ENCODE peak calls at places on chromosomes 12 and 14, in four cellular contexts. One of them, this sample, is unnamed.

GRCh38 chr12:31476437-31476836 is 114.5 kb downstream of the DENND5B start:
- DNase-seq in endothelial cell: no peak
- DNase-seq in upper lobe of right lung: no peak
- DNase-seq in kidney: no peak
- DNase-seq in this sample: no peak

GRCh38 chr14:45253754-45254300 is 825 bp upstream of the MIS18BP1 start:
- DNase-seq in kidney: peak
- DNase-seq in endothelial cell: no peak
- DNase-seq in upper lobe of right lung: peak
- DNase-seq in this sample: no peak

GRCh38 chr14:77271113-77271710 is at the start of gene NGB:
- DNase-seq in endothelial cell: no peak
- DNase-seq in upper lobe of right lung: no peak
- DNase-seq in kidney: no peak
- DNase-seq in this sample: no peak

GRCh38 chr14:31278883-31279282 is 71.3 kb upstream of the HECTD1 start:
- DNase-seq in upper lobe of right lung: no peak
- DNase-seq in endothelial cell: no peak
- DNase-seq in kidney: no peak
- DNase-seq in this sample: no peak

GRCh38 chr12:229441-230191 is 15.7 kb upstream of the SLC6A12 start:
- DNase-seq in kidney: no peak
- DNase-seq in endothelial cell: no peak
- DNase-seq in upper lobe of right lung: peak
- DNase-seq in this sample: no peak

GRCh38 chr12:76387614-76388013 is 39.4 kb upstream of the BBS10 start:
- DNase-seq in endothelial cell: no peak
- DNase-seq in kidney: no peak
- DNase-seq in upper lobe of right lung: no peak
- DNase-seq in this sample: no peak

GRCh38 chr14:33938131-33938949 is 12.5 kb downstream of the EGLN3 start:
- DNase-seq in kidney: peak
- DNase-seq in upper lobe of right lung: no peak
- DNase-seq in endothelial cell: peak
- DNase-seq in this sample: no peak

GRCh38 chr14:52551696-52552062 is 626 bp downstream of the TXNDC16 start:
- DNase-seq in endothelial cell: no peak
- DNase-seq in upper lobe of right lung: no peak
- DNase-seq in kidney: no peak
- DNase-seq in this sample: peak

GRCh38 chr12:119167904-119168303 is 10.8 kb upstream of the HSPB8 start:
- DNase-seq in upper lobe of right lung: no peak
- DNase-seq in endothelial cell: no peak
- DNase-seq in kidney: no peak
- DNase-seq in this sample: no peak

GRCh38 chr12:26030371-26030770 is 71.9 kb downstream of the RASSF8 start:
- DNase-seq in kidney: no peak
- DNase-seq in endothelial cell: no peak
- DNase-seq in upper lobe of right lung: no peak
- DNase-seq in this sample: no peak

GRCh38 chr12:92446082-92446460 is 256.7 kb upstream of the PLEKHG7 start:
- DNase-seq in kidney: no peak
- DNase-seq in upper lobe of right lung: no peak
- DNase-seq in endothelial cell: no peak
- DNase-seq in this sample: no peak

GRCh38 chr14:35847636-35848035 is 21.5 kb downstream of the BRMS1L start:
- DNase-seq in kidney: no peak
- DNase-seq in upper lobe of right lung: no peak
- DNase-seq in endothelial cell: no peak
- DNase-seq in this sample: no peak

GRCh38 chr12:22268973-22269372 is 65.5 kb downstream of the ST8SIA1 start:
- DNase-seq in endothelial cell: no peak
- DNase-seq in upper lobe of right lung: no peak
- DNase-seq in kidney: no peak
- DNase-seq in this sample: no peak

GRCh38 chr12:119713551-119714031 is 45.7 kb downstream of the PRKAB1 start:
- DNase-seq in endothelial cell: no peak
- DNase-seq in upper lobe of right lung: peak
- DNase-seq in kidney: no peak
- DNase-seq in this sample: no peak

GRCh38 chr14:105334383-105335230 is 20.1 kb downstream of the PACS2 start:
- DNase-seq in kidney: peak
- DNase-seq in upper lobe of right lung: no peak
- DNase-seq in endothelial cell: no peak
- DNase-seq in this sample: no peak

GRCh38 chr12:114450511-114451300 is 44.8 kb upstream of the TBX5 start:
- DNase-seq in endothelial cell: no peak
- DNase-seq in kidney: no peak
- DNase-seq in upper lobe of right lung: no peak
- DNase-seq in this sample: no peak

GRCh38 chr14:21680072-21680471 is 6.5 kb upstream of the OR4E1 start:
- DNase-seq in upper lobe of right lung: no peak
- DNase-seq in endothelial cell: no peak
- DNase-seq in kidney: no peak
- DNase-seq in this sample: no peak

GRCh38 chr14:93619176-93619793 is 169.0 kb downstream of the PRIMA1 start:
- DNase-seq in kidney: no peak
- DNase-seq in endothelial cell: peak
- DNase-seq in upper lobe of right lung: no peak
- DNase-seq in this sample: peak
- TF ChIP-seq CTCF in kidney: peak
- TF ChIP-seq CTCF in endothelial cell: peak
- TF ChIP-seq CTCF in upper lobe of right lung: peak
- TF ChIP-seq CTCF in this sample: peak

GRCh38 chr12:100393202-100393601 is 36.3 kb downstream of the SLC17A8 start:
- DNase-seq in endothelial cell: no peak
- DNase-seq in upper lobe of right lung: no peak
- DNase-seq in kidney: no peak
- DNase-seq in this sample: no peak

GRCh38 chr12:100395811-100396210 is 38.9 kb downstream of the SLC17A8 start:
- DNase-seq in upper lobe of right lung: no peak
- DNase-seq in endothelial cell: no peak
- DNase-seq in kidney: no peak
- DNase-seq in this sample: no peak

GRCh38 chr12:100388382-100388781 is 31.5 kb downstream of the SLC17A8 start:
- DNase-seq in endothelial cell: no peak
- DNase-seq in kidney: no peak
- DNase-seq in upper lobe of right lung: no peak
- DNase-seq in this sample: no peak

GRCh38 chr12:100391856-100392255 is 35.0 kb downstream of the SLC17A8 start:
- DNase-seq in upper lobe of right lung: no peak
- DNase-seq in kidney: no peak
- DNase-seq in endothelial cell: no peak
- DNase-seq in this sample: no peak
- TF ChIP-seq CTCF in upper lobe of right lung: peak
- TF ChIP-seq CTCF in kidney: peak
- TF ChIP-seq CTCF in endothelial cell: no peak
- TF ChIP-seq CTCF in this sample: no peak

GRCh38 chr12:12749433-12749832 is 32.3 kb downstream of the CDKN1B start:
- DNase-seq in endothelial cell: no peak
- DNase-seq in upper lobe of right lung: no peak
- DNase-seq in kidney: no peak
- DNase-seq in this sample: no peak
- TF ChIP-seq CTCF in endothelial cell: no peak
- TF ChIP-seq CTCF in upper lobe of right lung: no peak
- TF ChIP-seq CTCF in kidney: no peak
- TF ChIP-seq CTCF in this sample: no peak

DNA sequence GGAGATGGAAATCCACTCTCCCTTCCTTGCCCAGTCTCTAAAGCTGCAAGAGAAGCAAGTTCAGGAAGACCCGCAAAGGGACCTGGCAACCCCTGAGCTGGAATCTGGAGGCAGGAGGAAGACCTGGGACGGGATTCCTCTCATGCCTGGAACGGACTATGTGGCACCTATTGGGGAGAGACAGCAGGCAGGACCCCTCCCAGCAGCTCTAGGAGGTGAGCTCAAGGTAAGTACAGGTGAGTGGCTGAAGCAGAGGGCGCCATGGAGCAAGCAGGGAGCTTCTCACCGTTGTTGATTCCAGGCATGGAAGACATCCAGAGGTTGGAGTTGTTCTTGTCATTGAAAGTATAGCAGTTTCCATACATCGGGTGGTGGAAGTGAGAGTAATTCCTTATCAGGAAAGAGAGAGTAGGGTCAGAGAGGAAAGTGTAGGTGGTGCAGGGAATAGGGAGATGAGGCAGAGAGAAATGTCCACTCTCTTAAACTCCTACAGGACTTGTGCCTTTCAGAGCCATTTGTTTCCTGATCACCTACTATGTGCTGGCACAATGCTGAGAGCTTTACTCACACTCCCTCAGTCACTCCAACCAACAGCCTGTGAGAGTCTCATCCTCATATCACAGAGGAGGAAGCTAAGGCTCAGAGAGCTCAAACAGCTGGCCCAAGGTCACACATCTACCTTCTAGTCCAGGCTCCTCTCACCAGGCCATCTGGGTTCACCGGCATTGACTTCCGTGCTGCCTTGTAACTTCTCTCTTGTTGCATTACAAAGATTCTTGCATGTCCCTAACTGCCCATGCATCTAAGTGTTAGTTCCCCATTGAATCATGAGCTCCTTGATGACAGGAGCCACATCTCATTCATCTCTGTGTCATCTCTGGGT is 13.9 kb upstream of the TNFRSF1A start:
- DNase-seq in upper lobe of right lung: no peak
- DNase-seq in kidney: peak
- DNase-seq in endothelial cell: no peak
- DNase-seq in this sample: no peak
- TF ChIP-seq CTCF in upper lobe of right lung: no peak
- TF ChIP-seq CTCF in kidney: no peak
- TF ChIP-seq CTCF in endothelial cell: no peak
- TF ChIP-seq CTCF in this sample: no peak

GRCh38 chr12:110613771-110614684 is at the start of gene TCTN1:
- DNase-seq in kidney: peak
- DNase-seq in endothelial cell: peak
- DNase-seq in upper lobe of right lung: peak
- DNase-seq in this sample: peak
- TF ChIP-seq CTCF in kidney: no peak
- TF ChIP-seq CTCF in endothelial cell: no peak
- TF ChIP-seq CTCF in upper lobe of right lung: no peak
- TF ChIP-seq CTCF in this sample: no peak

GRCh38 chr12:109388167-109388563 is 40.5 kb downstream of the MYO1H start:
- DNase-seq in endothelial cell: no peak
- DNase-seq in kidney: no peak
- DNase-seq in upper lobe of right lung: no peak
- DNase-seq in this sample: no peak

GRCh38 chr12:109386079-109386473 is 38.4 kb downstream of the MYO1H start:
- DNase-seq in endothelial cell: no peak
- DNase-seq in kidney: no peak
- DNase-seq in upper lobe of right lung: no peak
- DNase-seq in this sample: no peak

GRCh38 chr12:109387425-109388166 is 39.9 kb downstream of the MYO1H start:
- DNase-seq in upper lobe of right lung: no peak
- DNase-seq in kidney: no peak
- DNase-seq in endothelial cell: peak
- DNase-seq in this sample: peak

GRCh38 chr12:109383240-109383639 is 35.5 kb downstream of the MYO1H start:
- DNase-seq in kidney: no peak
- DNase-seq in endothelial cell: no peak
- DNase-seq in upper lobe of right lung: no peak
- DNase-seq in this sample: no peak

GRCh38 chr12:109385339-109386078 is 37.8 kb downstream of the MYO1H start:
- DNase-seq in endothelial cell: no peak
- DNase-seq in kidney: no peak
- DNase-seq in upper lobe of right lung: no peak
- DNase-seq in this sample: peak
- TF ChIP-seq CTCF in endothelial cell: peak
- TF ChIP-seq CTCF in kidney: peak
- TF ChIP-seq CTCF in upper lobe of right lung: peak
- TF ChIP-seq CTCF in this sample: peak

GRCh38 chr12:95848575-95849388 is 10.0 kb upstream of the SNRPF start:
- DNase-seq in kidney: no peak
- DNase-seq in endothelial cell: peak
- DNase-seq in upper lobe of right lung: no peak
- DNase-seq in this sample: no peak
- TF ChIP-seq CTCF in kidney: peak
- TF ChIP-seq CTCF in endothelial cell: no peak
- TF ChIP-seq CTCF in upper lobe of right lung: peak
- TF ChIP-seq CTCF in this sample: no peak

DNA sequence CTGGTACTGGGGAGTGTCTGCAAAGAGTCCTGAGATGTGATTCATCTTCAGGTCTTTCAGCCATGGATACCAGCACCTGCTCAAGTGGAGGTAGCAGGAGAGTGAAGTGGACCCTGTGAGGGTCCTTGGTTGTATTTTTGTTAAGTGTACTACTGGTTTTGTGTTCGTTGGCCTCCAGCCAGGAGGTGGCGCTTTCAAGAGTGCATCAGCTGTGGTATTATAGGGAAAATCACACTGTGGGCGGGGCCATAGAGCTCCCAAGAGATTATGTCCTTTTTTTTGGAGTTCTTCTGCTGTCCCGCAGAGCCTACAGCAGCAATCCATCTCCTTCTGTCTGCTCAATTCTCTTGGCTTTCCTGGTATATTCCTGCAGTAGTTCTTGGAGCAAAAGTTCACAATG is 66.8 kb downstream of the SPATA7 start:
- DNase-seq in endothelial cell: no peak
- DNase-seq in upper lobe of right lung: no peak
- DNase-seq in kidney: no peak
- DNase-seq in this sample: no peak
- TF ChIP-seq CTCF in endothelial cell: no peak
- TF ChIP-seq CTCF in upper lobe of right lung: no peak
- TF ChIP-seq CTCF in kidney: no peak
- TF ChIP-seq CTCF in this sample: no peak

DNA sequence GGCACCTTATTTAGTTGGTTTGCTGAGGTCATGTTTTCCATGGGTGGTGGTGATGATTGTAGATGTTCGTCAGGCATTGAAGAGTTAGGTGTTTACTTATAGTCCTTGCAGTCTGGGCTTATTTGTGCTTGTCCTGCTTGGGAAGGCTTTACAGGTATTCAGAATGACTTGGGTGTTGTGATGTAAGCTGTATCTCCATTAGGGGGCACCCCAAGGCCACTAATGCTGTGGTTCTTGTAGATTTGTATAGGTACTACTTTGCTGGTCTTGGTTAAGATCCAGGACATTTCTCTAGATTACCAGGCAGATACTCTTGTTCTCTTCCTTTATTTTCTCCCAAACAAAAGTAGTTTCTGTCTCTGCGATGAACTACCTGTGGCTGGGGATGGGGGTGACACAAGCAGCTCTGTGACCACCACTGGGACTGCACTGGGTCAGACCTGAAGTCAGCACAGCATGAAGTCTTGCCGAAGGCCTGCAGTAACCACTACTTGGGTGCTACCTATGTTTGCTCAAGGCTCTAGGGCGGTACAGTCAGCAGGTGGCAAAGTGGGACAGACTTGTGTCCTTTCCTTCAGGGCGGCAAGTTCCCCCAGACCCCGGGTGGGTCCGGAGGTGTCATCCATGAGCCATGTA is 35.8 kb upstream of the FBXO33 start:
- DNase-seq in endothelial cell: peak
- DNase-seq in kidney: no peak
- DNase-seq in upper lobe of right lung: no peak
- DNase-seq in this sample: no peak
- TF ChIP-seq CTCF in endothelial cell: no peak
- TF ChIP-seq CTCF in kidney: no peak
- TF ChIP-seq CTCF in upper lobe of right lung: peak
- TF ChIP-seq CTCF in this sample: peak

GRCh38 chr12:52984136-52984535 is 22.1 kb upstream of the EIF4B start:
- DNase-seq in endothelial cell: no peak
- DNase-seq in upper lobe of right lung: no peak
- DNase-seq in kidney: no peak
- DNase-seq in this sample: no peak
- TF ChIP-seq CTCF in endothelial cell: no peak
- TF ChIP-seq CTCF in upper lobe of right lung: no peak
- TF ChIP-seq CTCF in kidney: no peak
- TF ChIP-seq CTCF in this sample: no peak

This sample was measured in GM13976.